ENCODE peak calls at places on chromosomes 11 and 22, in ten cellular contexts. C is neural progenitor cell, Q is lower leg skin, Z is skeletal muscle cell, O is breast epithelium, J is H7, W is stomach, R is tibial nerve, H is adipocyte, L is A673. N is an unnamed sample.
A peak's percentile ranks its signal among the peaks of the same experiment; 100 is the strongest.

GRCh38 chr11:121927789-121928188 is 188.2 kb downstream of the BLID start:
- DNase-seq in C (no peak), Q (no peak), Z (no peak), O (no peak), J (no peak), W (no peak), R (no peak), H (no peak), L (no peak), N (no peak)

GRCh38 chr11:63595296-63595695 is 18.9 kb downstream of the PLAAT3 start:
- DNase-seq in C (no peak), Q (no peak), Z (no peak), O (peak; percentile 14), J (no peak), W (no peak), R (no peak), H (peak; percentile 55), L (no peak), N (no peak)

GRCh38 chr22:37953062-37953436 is 352 bp downstream of the C22orf23 start:
- DNase-seq in C (peak; percentile 29), Q (no peak), Z (no peak), O (no peak), J (peak; percentile 62), W (no peak), R (peak; percentile 22), H (peak; percentile 71), L (no peak), N (no peak)

GRCh38 chr22:37632174-37633081 is 7.0 kb upstream of the SH3BP1 start:
- DNase-seq in C (no peak), Q (no peak), Z (no peak), O (no peak), J (peak; percentile 66), W (no peak), R (no peak), H (no peak), L (no peak), N (no peak)

GRCh38 chr11:99170606-99171005 is 149.9 kb downstream of the CNTN5 start:
- DNase-seq in C (no peak), Q (no peak), Z (no peak), O (no peak), J (no peak), W (no peak), R (no peak), H (no peak), L (peak; percentile 67), N (no peak)

GRCh38 chr11:1150769-1151365 is 6.9 kb upstream of the MUC5AC start:
- DNase-seq in C (no peak), Q (peak; percentile 24), Z (no peak), O (no peak), J (peak; percentile 38), W (peak; percentile 60), R (peak; percentile 25), H (peak; percentile 36), L (peak; percentile 23), N (no peak)

GRCh38 chr22:16806401-16806800 is 18.8 kb downstream of the XKR3 start:
- DNase-seq in C (no peak), Q (no peak), Z (no peak), O (no peak), J (no peak), W (no peak), R (no peak), H (no peak), L (no peak), N (no peak)

GRCh38 chr11:125454047-125454446 is 42.0 kb downstream of the FEZ1 start:
- DNase-seq in C (no peak), Q (no peak), Z (no peak), O (no peak), J (no peak), W (no peak), R (no peak), H (no peak), L (no peak), N (no peak)

GRCh38 chr11:73152086-73152853 is 10.2 kb upstream of the FCHSD2 start:
- DNase-seq in C (no peak), Q (no peak), Z (no peak), O (no peak), J (peak; percentile 2), W (peak; percentile 24), R (no peak), H (no peak), L (no peak), N (no peak)

GRCh38 chr22:36577019-36577418 is 48.1 kb upstream of the EIF3D start:
- DNase-seq in C (no peak), Q (no peak), Z (peak; percentile 29), O (no peak), J (no peak), W (no peak), R (no peak), H (peak; percentile 68), L (no peak), N (peak; percentile 33)

GRCh38 chr11:12173111-12173510 is 62.7 kb downstream of the MICAL2 start:
- DNase-seq in C (no peak), Q (no peak), Z (no peak), O (no peak), J (no peak), W (no peak), R (no peak), H (no peak), L (no peak), N (no peak)

DNA sequence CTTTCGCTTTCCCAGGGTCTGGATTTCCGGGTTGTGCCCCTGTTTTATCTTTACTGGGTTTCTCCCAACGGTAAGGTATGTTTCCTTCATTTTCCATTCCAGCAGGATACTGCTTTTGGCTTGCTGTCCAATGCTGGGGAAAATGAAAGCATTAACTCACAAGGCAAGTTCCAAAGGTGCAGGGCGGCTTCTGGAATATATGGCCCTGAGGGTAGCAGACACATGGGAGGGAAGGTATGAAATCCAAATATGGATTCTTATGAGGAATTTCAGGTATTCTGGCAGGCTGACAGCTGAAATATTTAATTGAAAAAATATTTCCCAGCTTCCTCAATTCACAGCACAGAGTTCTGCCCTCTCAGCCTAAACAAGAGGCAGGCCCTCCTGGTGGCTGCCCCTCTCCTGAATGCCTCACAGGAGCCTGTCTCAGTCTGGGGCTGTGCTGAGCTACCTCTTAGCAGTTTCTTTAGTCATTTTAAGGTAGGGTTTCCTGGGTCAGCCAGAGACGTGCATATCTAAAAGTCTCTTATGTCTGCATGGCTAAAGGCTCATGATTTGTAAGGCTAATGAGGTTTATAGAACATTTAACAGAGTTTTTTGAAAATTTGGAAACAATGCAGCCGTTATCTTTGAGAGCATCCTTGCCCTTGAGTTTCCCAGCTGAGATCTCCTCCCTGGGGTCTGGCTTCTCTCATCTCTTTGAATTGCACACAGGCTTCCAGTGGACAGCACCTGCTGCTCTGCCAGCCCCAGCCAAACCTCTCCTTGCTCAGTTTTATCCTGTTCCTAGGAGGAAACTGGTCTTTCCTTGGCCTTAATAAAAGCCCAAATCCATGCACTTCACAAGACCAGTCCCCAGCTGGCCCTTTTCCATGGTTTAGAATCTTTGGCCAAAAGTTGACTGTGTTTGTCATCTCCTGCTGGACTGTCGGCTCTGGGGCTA is 318.8 kb upstream of the B3GAT1 start:
- DNase-seq in C (no peak), Q (no peak), Z (no peak), O (peak; percentile 26), J (peak; percentile 56), W (no peak), R (no peak), H (no peak), L (no peak), N (no peak)
- H3K4me3 ChIP-seq in C (peak overlapping the region; percentile 8), Q (no peak overlapping the region), Z (no peak overlapping the region), O (no peak overlapping the region), J (no peak overlapping the region), W (no peak overlapping the region), R (no peak overlapping the region), H (no peak overlapping the region), L (no peak overlapping the region), N (no peak overlapping the region)

DNA sequence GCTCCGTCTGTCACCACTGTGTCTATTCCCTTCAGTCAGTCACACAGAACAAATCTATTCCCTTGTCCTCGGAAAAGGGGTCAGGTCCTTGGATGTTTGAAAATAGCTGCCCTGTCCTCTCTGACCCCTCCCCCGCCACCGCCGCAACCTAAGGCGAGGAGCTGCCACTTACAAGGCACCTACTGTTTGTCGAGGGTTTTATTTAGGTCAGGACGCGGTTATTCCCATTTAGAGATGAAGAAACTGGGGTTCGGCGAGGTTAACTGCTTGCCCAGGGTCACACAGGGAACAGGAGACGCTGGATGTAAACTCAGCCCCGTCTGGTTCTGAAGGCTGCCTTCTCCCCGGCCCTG is 1468.1 kb downstream of the BRD1 start:
- DNase-seq in C (no peak), Q (no peak), Z (no peak), O (no peak), J (peak; percentile 37), W (no peak), R (no peak), H (no peak), L (no peak), N (no peak)
- H3K4me3 ChIP-seq in C (no peak overlapping the region), Q (no peak overlapping the region), Z (no peak overlapping the region), O (no peak overlapping the region), J (no peak overlapping the region), W (no peak overlapping the region), R (no peak overlapping the region), H (no peak overlapping the region), L (no peak overlapping the region), N (no peak overlapping the region)

GRCh38 chr11:62372871-62373270 is 35.6 kb downstream of the ASRGL1 start:
- DNase-seq in C (no peak), Q (no peak), Z (no peak), O (no peak), J (no peak), W (no peak), R (no peak), H (no peak), L (no peak), N (no peak)

GRCh38 chr11:62373464-62374110 is 36.3 kb downstream of the ASRGL1 start:
- DNase-seq in C (no peak), Q (no peak), Z (no peak), O (no peak), J (no peak), W (no peak), R (no peak), H (no peak), L (no peak), N (no peak)

GRCh38 chr11:62374801-62375200 is 37.6 kb downstream of the ASRGL1 start:
- DNase-seq in C (no peak), Q (no peak), Z (no peak), O (no peak), J (no peak), W (no peak), R (no peak), H (no peak), L (no peak), N (no peak)

GRCh38 chr11:62370743-62371440 is 33.6 kb downstream of the ASRGL1 start:
- DNase-seq in C (no peak), Q (no peak), Z (no peak), O (no peak), J (peak; percentile 46), W (peak; percentile 52), R (no peak), H (no peak), L (no peak), N (peak; percentile 88)
- H3K4me3 ChIP-seq in C (no peak overlapping the region), Q (no peak overlapping the region), Z (no peak overlapping the region), O (no peak overlapping the region), J (no peak overlapping the region), W (peak overlapping the region; percentile 6), R (no peak overlapping the region), H (no peak overlapping the region), L (no peak overlapping the region), N (no peak overlapping the region)

DNA sequence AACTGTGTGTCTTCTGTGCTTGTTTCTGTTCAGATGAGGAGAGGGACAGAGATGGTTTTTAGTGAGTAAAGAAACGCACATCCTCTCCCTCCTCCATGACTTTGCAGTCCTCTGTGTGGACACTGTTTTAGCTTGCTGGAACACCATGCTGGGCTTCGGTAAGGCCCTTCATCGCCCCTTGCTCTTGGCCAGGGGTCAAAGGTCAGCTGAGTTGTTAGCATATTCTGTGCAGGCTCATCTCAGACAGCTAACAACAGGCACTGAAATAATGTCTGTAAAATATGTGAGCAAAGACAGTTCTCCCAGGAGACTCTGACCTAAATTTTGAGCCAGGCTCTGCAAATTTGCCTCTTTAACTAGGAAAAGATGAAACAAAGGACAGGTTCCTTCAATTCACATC is 170.8 kb downstream of the NCAM1 start:
- DNase-seq in C (peak; percentile 15), Q (no peak), Z (no peak), O (no peak), J (no peak), W (no peak), R (no peak), H (no peak), L (no peak), N (no peak)
- H3K4me3 ChIP-seq in C (no peak overlapping the region), Q (no peak overlapping the region), Z (no peak overlapping the region), O (no peak overlapping the region), J (no peak overlapping the region), W (no peak overlapping the region), R (no peak overlapping the region), H (no peak overlapping the region), L (no peak overlapping the region), N (no peak overlapping the region)

N was measured in left lung.